ENCODE peak calls at places on chromosomes 2 and 18, in ten cellular contexts. M is OCI-LY7, D is tibial artery, Y is BJ, V is A549, E is foreskin fibroblast, S is AG09309, B is right lobe of liver, Z is lung, T is adrenal gland. K is an unnamed sample.

GRCh38 chr2:137420744-137421143 is 543.5 kb upstream of the HNMT start:
- DNase-seq in M (no peak), D (no peak), Y (no peak), V (no peak), E (peak), S (no peak), B (no peak), Z (no peak), T (no peak), K (no peak)

GRCh38 chr2:241445426-241445825 is 63.0 kb downstream of the STK25 start:
- DNase-seq in M (no peak), D (no peak), Y (no peak), V (no peak), E (peak), S (no peak), B (no peak), Z (no peak), T (no peak), K (no peak)

GRCh38 chr18:30177056-30177455 is 865.5 kb downstream of the DSC3 start:
- DNase-seq in M (no peak), D (no peak), Y (no peak), V (no peak), E (no peak), S (no peak), B (no peak), Z (no peak), T (no peak), K (no peak)

GRCh38 chr2:10289891-10290290 is 12.8 kb upstream of the HPCAL1 start:
- DNase-seq in M (no peak), D (no peak), Y (no peak), V (no peak), E (peak), S (no peak), B (no peak), Z (no peak), T (no peak), K (no peak)

GRCh38 chr2:172434821-172435607 is 7.6 kb downstream of the ITGA6 start:
- DNase-seq in M (peak), D (no peak), Y (no peak), V (no peak), E (no peak), S (no peak), B (no peak), Z (no peak), T (no peak), K (no peak)

GRCh38 chr2:159591221-159591620 is 25.1 kb downstream of the BAZ2B start:
- DNase-seq in M (no peak), D (no peak), Y (no peak), V (no peak), E (no peak), S (no peak), B (no peak), Z (no peak), T (no peak), K (no peak)

GRCh38 chr2:237715459-237715947 is 83.1 kb upstream of the RBM44 start:
- DNase-seq in M (no peak), D (no peak), Y (no peak), V (no peak), E (no peak), S (no peak), B (peak), Z (no peak), T (no peak), K (no peak)

GRCh38 chr18:72830109-72830508 is 37.7 kb downstream of the NETO1 start:
- DNase-seq in M (no peak), D (no peak), Y (no peak), V (no peak), E (peak), S (no peak), B (no peak), Z (no peak), T (no peak), K (no peak)

GRCh38 chr2:205462681-205463345 is 219.5 kb upstream of the NRP2 start:
- DNase-seq in M (no peak), D (no peak), Y (no peak), V (no peak), E (peak), S (no peak), B (no peak), Z (no peak), T (no peak), K (no peak)

GRCh38 chr18:12376034-12376717 is 851 bp downstream of the AFG3L2 start:
- DNase-seq in M (peak), D (no peak), Y (no peak), V (no peak), E (peak), S (no peak), B (no peak), Z (no peak), T (peak), K (no peak)

GRCh38 chr2:65425276-65425675 is 7.1 kb downstream of the SPRED2 start:
- DNase-seq in M (no peak), D (no peak), Y (no peak), V (no peak), E (no peak), S (no peak), B (no peak), Z (no peak), T (no peak), K (no peak)

GRCh38 chr2:82508702-82509101 is 1950.4 kb downstream of the SUCLG1 start:
- DNase-seq in M (no peak), D (no peak), Y (no peak), V (no peak), E (no peak), S (no peak), B (no peak), Z (no peak), T (no peak), K (no peak)

GRCh38 chr2:39851691-39852110 is 72.6 kb upstream of the THUMPD2 start:
- DNase-seq in M (peak), D (no peak), Y (peak), V (no peak), E (peak), S (peak), B (no peak), Z (no peak), T (peak), K (no peak)

GRCh38 chr2:162103443-162104009 is 29.5 kb upstream of the DPP4 start:
- DNase-seq in M (no peak), D (no peak), Y (no peak), V (no peak), E (peak), S (no peak), B (no peak), Z (no peak), T (peak), K (no peak)

GRCh38 chr2:57373530-57373929 is 673.1 kb upstream of the VRK2 start:
- DNase-seq in M (no peak), D (no peak), Y (peak), V (no peak), E (peak), S (no peak), B (no peak), Z (no peak), T (no peak), K (no peak)

GRCh38 chr2:158743466-158743865 is 51.7 kb upstream of the DAPL1 start:
- DNase-seq in M (no peak), D (no peak), Y (no peak), V (no peak), E (no peak), S (no peak), B (no peak), Z (no peak), T (no peak), K (no peak)

GRCh38 chr2:77458216-77458615 is 64.0 kb downstream of the LRRTM4 start:
- DNase-seq in M (no peak), D (no peak), Y (no peak), V (no peak), E (no peak), S (no peak), B (no peak), Z (no peak), T (no peak), K (no peak)

GRCh38 chr2:25030702-25031101 is 11.2 kb upstream of the EFR3B start:
- DNase-seq in M (no peak), D (no peak), Y (no peak), V (no peak), E (no peak), S (no peak), B (no peak), Z (no peak), T (no peak), K (no peak)

GRCh38 chr2:239211391-239212094 is 189.3 kb downstream of the HDAC4 start:
- DNase-seq in M (no peak), D (no peak), Y (no peak), V (no peak), E (no peak), S (no peak), B (peak), Z (no peak), T (peak), K (no peak)

GRCh38 chr2:219440388-219441256 is 6.0 kb downstream of the SPEG start:
- DNase-seq in M (no peak), D (no peak), Y (no peak), V (no peak), E (peak), S (no peak), B (no peak), Z (no peak), T (no peak), K (no peak)

GRCh38 chr2:64330281-64330680 is 123.7 kb upstream of the LGALSL start:
- DNase-seq in M (no peak), D (no peak), Y (no peak), V (no peak), E (peak), S (no peak), B (no peak), Z (no peak), T (no peak), K (no peak)

GRCh38 chr18:60010984-60011383 is 111.2 kb downstream of the PMAIP1 start:
- DNase-seq in M (no peak), D (no peak), Y (no peak), V (no peak), E (no peak), S (no peak), B (no peak), Z (no peak), T (no peak), K (no peak)

GRCh38 chr18:53534203-53534602 is 690.3 kb downstream of the MBD2 start:
- DNase-seq in M (no peak), D (no peak), Y (no peak), V (no peak), E (no peak), S (no peak), B (no peak), Z (no peak), T (no peak), K (no peak)

GRCh38 chr2:224284134-224284946 is 117.6 kb downstream of the FAM124B start:
- DNase-seq in M (peak), D (no peak), Y (no peak), V (peak), E (peak), S (no peak), B (no peak), Z (no peak), T (no peak), K (no peak)

GRCh38 chr18:45416168-45416567 is 199.1 kb upstream of the SLC14A2 start:
- DNase-seq in M (no peak), D (no peak), Y (peak), V (no peak), E (peak), S (no peak), B (no peak), Z (no peak), T (peak), K (peak)

GRCh38 chr2:16373341-16373740 is 292.3 kb downstream of the CYRIA start:
- DNase-seq in M (no peak), D (no peak), Y (no peak), V (no peak), E (no peak), S (no peak), B (no peak), Z (no peak), T (no peak), K (no peak)

GRCh38 chr2:122748552-122749011 is 993.1 kb downstream of the TSN start:
- DNase-seq in M (no peak), D (no peak), Y (no peak), V (no peak), E (peak), S (no peak), B (no peak), Z (no peak), T (no peak), K (no peak)

GRCh38 chr18:49368161-49368875 is 92.1 kb downstream of the DYM start:
- DNase-seq in M (no peak), D (no peak), Y (no peak), V (no peak), E (no peak), S (no peak), B (peak), Z (no peak), T (no peak), K (no peak)

GRCh38 chr2:163604941-163605555 is 130.8 kb downstream of the FIGN start:
- DNase-seq in M (no peak), D (no peak), Y (no peak), V (no peak), E (peak), S (no peak), B (no peak), Z (no peak), T (no peak), K (no peak)

GRCh38 chr2:239824866-239825704 is 200.1 kb downstream of the NDUFA10 start:
- DNase-seq in M (no peak), D (peak), Y (no peak), V (no peak), E (no peak), S (no peak), B (peak), Z (no peak), T (no peak), K (peak)

GRCh38 chr2:138622606-138623005 is 121.0 kb downstream of the SPOPL start:
- DNase-seq in M (no peak), D (no peak), Y (no peak), V (no peak), E (no peak), S (no peak), B (no peak), Z (no peak), T (no peak), K (no peak)

GRCh38 chr18:59140287-59140885 is 702 bp downstream of the SEC11C start:
- DNase-seq in M (no peak), D (no peak), Y (no peak), V (peak), E (peak), S (no peak), B (peak), Z (no peak), T (peak), K (no peak)

GRCh38 chr18:36849288-36850011 is 20.5 kb downstream of the KIAA1328 start:
- DNase-seq in M (no peak), D (no peak), Y (peak), V (no peak), E (peak), S (no peak), B (no peak), Z (no peak), T (no peak), K (no peak)

GRCh38 chr18:73462092-73462491 is 594.3 kb upstream of the NETO1 start:
- DNase-seq in M (no peak), D (no peak), Y (peak), V (no peak), E (peak), S (peak), B (peak), Z (no peak), T (peak), K (no peak)

GRCh38 chr18:9869713-9870430 is 15.9 kb upstream of the TXNDC2 start:
- DNase-seq in M (peak), D (no peak), Y (peak), V (peak), E (peak), S (peak), B (no peak), Z (no peak), T (peak), K (no peak)

GRCh38 chr2:27765621-27766286 is 5.8 kb upstream of the MRPL33 start:
- DNase-seq in M (no peak), D (peak), Y (no peak), V (no peak), E (peak), S (no peak), B (peak), Z (peak), T (peak), K (no peak)

DNA sequence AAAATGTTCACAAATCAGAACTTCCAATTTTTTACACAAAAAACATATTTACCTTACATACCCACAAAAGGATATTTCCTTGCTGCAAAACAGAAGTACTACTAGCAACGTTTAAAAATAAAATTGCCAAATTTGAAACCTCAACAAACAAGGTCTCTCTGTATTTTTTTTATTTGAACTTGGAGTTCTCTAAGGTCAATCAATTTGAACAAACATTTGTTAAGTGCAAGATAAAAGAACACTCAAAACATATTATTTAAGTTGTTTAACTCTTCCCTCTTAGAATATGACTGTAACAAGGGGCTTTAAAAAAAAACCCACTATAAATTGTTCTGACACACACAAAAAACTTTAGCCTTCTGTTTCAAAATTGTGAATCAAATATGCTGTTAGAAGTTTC is 29.6 kb downstream of the PNO1 start:
- DNase-seq in M (no peak), D (no peak), Y (no peak), V (no peak), E (no peak), S (no peak), B (no peak), Z (no peak), T (no peak), K (no peak)
- TF ChIP-seq CTCF in M (no peak), D (no peak), Y (no peak), V (no peak), E (no peak), S (no peak), B (no peak), Z (no peak), T (no peak), K (no peak)

GRCh38 chr2:2717406-2717805 is 386.3 kb upstream of the MYT1L start:
- DNase-seq in M (no peak), D (no peak), Y (no peak), V (no peak), E (no peak), S (no peak), B (no peak), Z (no peak), T (no peak), K (no peak)

GRCh38 chr2:2716771-2717170 is 385.7 kb upstream of the MYT1L start:
- DNase-seq in M (no peak), D (no peak), Y (no peak), V (no peak), E (no peak), S (no peak), B (no peak), Z (no peak), T (no peak), K (no peak)

GRCh38 chr2:2719015-2719414 is 387.9 kb upstream of the MYT1L start:
- DNase-seq in M (no peak), D (no peak), Y (no peak), V (no peak), E (peak), S (no peak), B (no peak), Z (no peak), T (no peak), K (no peak)

GRCh38 chr2:2715036-2715818 is 384.2 kb upstream of the MYT1L start:
- DNase-seq in M (no peak), D (no peak), Y (no peak), V (no peak), E (no peak), S (no peak), B (no peak), Z (no peak), T (no peak), K (no peak)

DNA sequence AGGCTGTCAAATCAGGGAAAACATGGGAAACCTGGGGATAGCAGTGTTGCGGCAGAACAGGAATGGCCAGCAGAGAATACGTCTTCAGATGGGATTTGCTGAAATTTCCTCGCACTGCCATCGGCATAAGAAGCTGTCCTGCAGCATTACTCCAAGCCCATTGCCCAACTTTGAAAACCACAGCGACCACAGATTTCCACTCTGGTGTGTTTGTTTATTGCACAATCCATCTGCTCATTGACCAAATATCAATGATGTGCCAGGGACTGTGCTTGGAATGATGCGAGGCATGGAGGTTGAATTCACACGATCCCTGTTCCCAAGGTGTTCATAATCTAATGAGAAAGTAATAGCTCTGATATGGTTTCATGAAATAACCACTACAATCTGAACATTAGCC is 383.3 kb upstream of the MYT1L start:
- DNase-seq in M (no peak), D (no peak), Y (no peak), V (no peak), E (no peak), S (no peak), B (no peak), Z (no peak), T (no peak), K (no peak)
- TF ChIP-seq CTCF in M (no peak), D (no peak), Y (no peak), V (no peak), E (no peak), S (no peak), B (no peak), Z (no peak), T (no peak), K (no peak)

GRCh38 chr2:142580691-142581090 is 296.8 kb upstream of the KYNU start:
- DNase-seq in M (no peak), D (no peak), Y (no peak), V (no peak), E (no peak), S (no peak), B (no peak), Z (no peak), T (no peak), K (no peak)

GRCh38 chr2:142581491-142581890 is 296.0 kb upstream of the KYNU start:
- DNase-seq in M (no peak), D (no peak), Y (no peak), V (no peak), E (no peak), S (no peak), B (no peak), Z (no peak), T (no peak), K (no peak)

GRCh38 chr2:142585785-142586184 is 291.7 kb upstream of the KYNU start:
- DNase-seq in M (no peak), D (no peak), Y (no peak), V (no peak), E (no peak), S (no peak), B (no peak), Z (no peak), T (no peak), K (no peak)

GRCh38 chr2:142586693-142587432 is 290.6 kb upstream of the KYNU start:
- DNase-seq in M (peak), D (no peak), Y (no peak), V (no peak), E (no peak), S (no peak), B (peak), Z (no peak), T (no peak), K (no peak)

DNA sequence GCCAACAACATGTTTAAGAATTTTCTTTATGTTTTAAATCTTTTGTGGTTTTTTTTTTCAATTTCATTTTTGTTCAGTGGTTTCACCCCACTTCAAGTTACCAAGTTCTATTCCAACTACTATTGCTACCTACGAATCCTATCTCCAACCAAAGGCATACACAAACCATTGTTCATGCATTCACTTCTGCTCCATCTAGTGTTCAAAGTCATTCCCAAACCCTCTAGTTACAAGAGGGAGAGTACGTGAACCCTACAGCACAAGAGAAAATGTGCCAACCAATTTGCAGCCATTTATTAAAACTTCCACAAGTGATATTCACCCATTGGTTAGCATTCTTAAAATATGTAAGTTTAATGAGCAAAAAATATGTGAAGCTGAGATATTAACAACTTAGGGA is 295.1 kb upstream of the KYNU start:
- DNase-seq in M (no peak), D (no peak), Y (no peak), V (no peak), E (no peak), S (no peak), B (no peak), Z (no peak), T (no peak), K (no peak)
- TF ChIP-seq CTCF in M (peak), D (no peak), Y (no peak), V (peak), E (no peak), S (no peak), B (peak), Z (no peak), T (no peak), K (no peak)

GRCh38 chr18:57030417-57030816 is 116.5 kb upstream of the BOD1L2 start:
- DNase-seq in M (no peak), D (no peak), Y (no peak), V (no peak), E (no peak), S (no peak), B (no peak), Z (no peak), T (no peak), K (no peak)
- TF ChIP-seq CTCF in M (no peak), D (no peak), Y (no peak), V (no peak), E (no peak), S (no peak), B (no peak), Z (no peak), T (no peak), K (no peak)

GRCh38 chr18:24795129-24795528 is 334.7 kb downstream of the HRH4 start:
- DNase-seq in M (no peak), D (no peak), Y (no peak), V (no peak), E (no peak), S (no peak), B (no peak), Z (no peak), T (no peak), K (no peak)
- TF ChIP-seq CTCF in M (peak), D (no peak), Y (no peak), V (no peak), E (no peak), S (no peak), B (no peak), Z (no peak), T (no peak), K (no peak)

GRCh38 chr18:51169731-51170130 is 27.8 kb downstream of the MEX3C start:
- DNase-seq in M (no peak), D (no peak), Y (no peak), V (no peak), E (no peak), S (no peak), B (no peak), Z (no peak), T (no peak), K (no peak)
- TF ChIP-seq CTCF in M (no peak), D (no peak), Y (no peak), V (no peak), E (no peak), S (no peak), B (no peak), Z (no peak), T (no peak), K (no peak)